ENCODE peak calls at places on chromosome 7, in ten cellular contexts. One of them, this sample, is unnamed.

GRCh38 chr7:97639036-97639435 is 92.8 kb upstream of the TAC1 start:
- DNase-seq in SK-N-SH: no peak
- DNase-seq in psoas muscle: no peak
- DNase-seq in CD4-positive, alpha-beta T cell: no peak
- DNase-seq in HCT116: no peak
- DNase-seq in H9: peak; percentile 29
- DNase-seq in A673: peak; percentile 51
- DNase-seq in A549: no peak
- DNase-seq in CD8-positive, alpha-beta T cell: no peak
- DNase-seq in endothelial cell of umbilical vein: no peak
- DNase-seq in this sample: no peak

GRCh38 chr7:47202146-47202768 is 379.7 kb downstream of the TNS3 start:
- DNase-seq in SK-N-SH: no peak
- DNase-seq in psoas muscle: no peak
- DNase-seq in CD4-positive, alpha-beta T cell: no peak
- DNase-seq in HCT116: no peak
- DNase-seq in H9: no peak
- DNase-seq in A673: no peak
- DNase-seq in A549: no peak
- DNase-seq in CD8-positive, alpha-beta T cell: no peak
- DNase-seq in endothelial cell of umbilical vein: no peak
- DNase-seq in this sample: no peak

GRCh38 chr7:47493971-47494370 is 87.9 kb downstream of the TNS3 start:
- DNase-seq in SK-N-SH: no peak
- DNase-seq in psoas muscle: no peak
- DNase-seq in CD4-positive, alpha-beta T cell: no peak
- DNase-seq in HCT116: no peak
- DNase-seq in H9: no peak
- DNase-seq in A673: no peak
- DNase-seq in A549: no peak
- DNase-seq in CD8-positive, alpha-beta T cell: no peak
- DNase-seq in endothelial cell of umbilical vein: no peak
- DNase-seq in this sample: no peak

GRCh38 chr7:91826377-91826776 is 54.1 kb downstream of the MTERF1 start:
- DNase-seq in SK-N-SH: no peak
- DNase-seq in psoas muscle: no peak
- DNase-seq in CD4-positive, alpha-beta T cell: no peak
- DNase-seq in HCT116: peak; percentile 22
- DNase-seq in H9: no peak
- DNase-seq in A673: peak; percentile 96
- DNase-seq in A549: no peak
- DNase-seq in CD8-positive, alpha-beta T cell: no peak
- DNase-seq in endothelial cell of umbilical vein: no peak
- DNase-seq in this sample: no peak

GRCh38 chr7:136034132-136034531 is 57.0 kb upstream of the MTPN start:
- DNase-seq in SK-N-SH: no peak
- DNase-seq in psoas muscle: no peak
- DNase-seq in CD4-positive, alpha-beta T cell: no peak
- DNase-seq in HCT116: no peak
- DNase-seq in H9: no peak
- DNase-seq in A673: no peak
- DNase-seq in A549: no peak
- DNase-seq in CD8-positive, alpha-beta T cell: no peak
- DNase-seq in endothelial cell of umbilical vein: no peak
- DNase-seq in this sample: no peak

GRCh38 chr7:137169282-137169698 is 174.2 kb downstream of the PTN start:
- DNase-seq in SK-N-SH: peak; percentile 83
- DNase-seq in psoas muscle: peak; percentile 13
- DNase-seq in CD4-positive, alpha-beta T cell: no peak
- DNase-seq in HCT116: no peak
- DNase-seq in H9: peak; percentile 83
- DNase-seq in A673: peak; percentile 75
- DNase-seq in A549: no peak
- DNase-seq in CD8-positive, alpha-beta T cell: no peak
- DNase-seq in endothelial cell of umbilical vein: peak; percentile 53
- DNase-seq in this sample: peak; percentile 62

GRCh38 chr7:128172963-128173362 is 68.1 kb upstream of the LEP start:
- DNase-seq in SK-N-SH: no peak
- DNase-seq in psoas muscle: no peak
- DNase-seq in CD4-positive, alpha-beta T cell: no peak
- DNase-seq in HCT116: no peak
- DNase-seq in H9: peak; percentile 11
- DNase-seq in A673: no peak
- DNase-seq in A549: no peak
- DNase-seq in CD8-positive, alpha-beta T cell: no peak
- DNase-seq in endothelial cell of umbilical vein: no peak
- DNase-seq in this sample: no peak

GRCh38 chr7:19798986-19799385 is 25.6 kb upstream of the TMEM196 start:
- DNase-seq in SK-N-SH: no peak
- DNase-seq in psoas muscle: no peak
- DNase-seq in CD4-positive, alpha-beta T cell: no peak
- DNase-seq in HCT116: no peak
- DNase-seq in H9: no peak
- DNase-seq in A673: no peak
- DNase-seq in A549: no peak
- DNase-seq in CD8-positive, alpha-beta T cell: no peak
- DNase-seq in endothelial cell of umbilical vein: no peak
- DNase-seq in this sample: no peak

GRCh38 chr7:43785425-43785824 is 26.9 kb downstream of the BLVRA start:
- DNase-seq in SK-N-SH: no peak
- DNase-seq in psoas muscle: no peak
- DNase-seq in CD4-positive, alpha-beta T cell: no peak
- DNase-seq in HCT116: no peak
- DNase-seq in H9: no peak
- DNase-seq in A673: no peak
- DNase-seq in A549: no peak
- DNase-seq in CD8-positive, alpha-beta T cell: no peak
- DNase-seq in endothelial cell of umbilical vein: no peak
- DNase-seq in this sample: no peak

GRCh38 chr7:65251851-65252620 is 121.6 kb upstream of the ZNF92 start:
- DNase-seq in SK-N-SH: peak; percentile 98
- DNase-seq in psoas muscle: peak; percentile 31
- DNase-seq in CD4-positive, alpha-beta T cell: no peak
- DNase-seq in HCT116: peak; percentile 71
- DNase-seq in H9: peak; percentile 97
- DNase-seq in A673: peak; percentile 63
- DNase-seq in A549: peak; percentile 63
- DNase-seq in CD8-positive, alpha-beta T cell: peak; percentile 28
- DNase-seq in endothelial cell of umbilical vein: peak; percentile 49
- DNase-seq in this sample: peak; percentile 68

GRCh38 chr7:108067844-108068243 is 62.3 kb downstream of the LAMB4 start:
- DNase-seq in SK-N-SH: no peak
- DNase-seq in psoas muscle: no peak
- DNase-seq in CD4-positive, alpha-beta T cell: no peak
- DNase-seq in HCT116: no peak
- DNase-seq in H9: no peak
- DNase-seq in A673: no peak
- DNase-seq in A549: no peak
- DNase-seq in CD8-positive, alpha-beta T cell: no peak
- DNase-seq in endothelial cell of umbilical vein: no peak
- DNase-seq in this sample: no peak

GRCh38 chr7:14275346-14275745 is 285.9 kb upstream of the ETV1 start:
- DNase-seq in SK-N-SH: no peak
- DNase-seq in psoas muscle: no peak
- DNase-seq in CD4-positive, alpha-beta T cell: no peak
- DNase-seq in HCT116: no peak
- DNase-seq in H9: no peak
- DNase-seq in A673: no peak
- DNase-seq in A549: no peak
- DNase-seq in CD8-positive, alpha-beta T cell: no peak
- DNase-seq in endothelial cell of umbilical vein: no peak
- DNase-seq in this sample: no peak

GRCh38 chr7:923108-924041 is 31.1 kb downstream of the ADAP1 start:
- DNase-seq in SK-N-SH: no peak
- DNase-seq in psoas muscle: peak; percentile 65
- DNase-seq in CD4-positive, alpha-beta T cell: peak; percentile 90
- DNase-seq in HCT116: no peak
- DNase-seq in H9: peak; percentile 72
- DNase-seq in A673: peak; percentile 60
- DNase-seq in A549: no peak
- DNase-seq in CD8-positive, alpha-beta T cell: peak; percentile 97
- DNase-seq in endothelial cell of umbilical vein: no peak
- DNase-seq in this sample: peak; percentile 30

GRCh38 chr7:50869108-50869716 is 86.5 kb upstream of the GRB10 start:
- DNase-seq in SK-N-SH: no peak
- DNase-seq in psoas muscle: peak; percentile 27
- DNase-seq in CD4-positive, alpha-beta T cell: no peak
- DNase-seq in HCT116: peak; percentile 10
- DNase-seq in H9: no peak
- DNase-seq in A673: no peak
- DNase-seq in A549: peak; percentile 55
- DNase-seq in CD8-positive, alpha-beta T cell: no peak
- DNase-seq in endothelial cell of umbilical vein: peak; percentile 47
- DNase-seq in this sample: no peak

GRCh38 chr7:35624299-35625186 is 70.4 kb downstream of the HERPUD2 start:
- DNase-seq in SK-N-SH: peak; percentile 76
- DNase-seq in psoas muscle: peak; percentile 17
- DNase-seq in CD4-positive, alpha-beta T cell: peak; percentile 38
- DNase-seq in HCT116: peak; percentile 23
- DNase-seq in H9: peak; percentile 76
- DNase-seq in A673: peak; percentile 84
- DNase-seq in A549: peak; percentile 63
- DNase-seq in CD8-positive, alpha-beta T cell: peak; percentile 31
- DNase-seq in endothelial cell of umbilical vein: peak; percentile 49
- DNase-seq in this sample: peak; percentile 62

GRCh38 chr7:155635817-155636216 is 8.6 kb upstream of the RBM33 start:
- DNase-seq in SK-N-SH: no peak
- DNase-seq in psoas muscle: no peak
- DNase-seq in CD4-positive, alpha-beta T cell: no peak
- DNase-seq in HCT116: no peak
- DNase-seq in H9: no peak
- DNase-seq in A673: no peak
- DNase-seq in A549: no peak
- DNase-seq in CD8-positive, alpha-beta T cell: no peak
- DNase-seq in endothelial cell of umbilical vein: no peak
- DNase-seq in this sample: no peak

GRCh38 chr7:155638366-155638765 is 6.1 kb upstream of the RBM33 start:
- DNase-seq in SK-N-SH: no peak
- DNase-seq in psoas muscle: no peak
- DNase-seq in CD4-positive, alpha-beta T cell: no peak
- DNase-seq in HCT116: no peak
- DNase-seq in H9: no peak
- DNase-seq in A673: no peak
- DNase-seq in A549: no peak
- DNase-seq in CD8-positive, alpha-beta T cell: no peak
- DNase-seq in endothelial cell of umbilical vein: no peak
- DNase-seq in this sample: no peak

GRCh38 chr7:155639958-155640520 is 4.4 kb upstream of the RBM33 start:
- DNase-seq in SK-N-SH: no peak
- DNase-seq in psoas muscle: no peak
- DNase-seq in CD4-positive, alpha-beta T cell: no peak
- DNase-seq in HCT116: no peak
- DNase-seq in H9: no peak
- DNase-seq in A673: no peak
- DNase-seq in A549: no peak
- DNase-seq in CD8-positive, alpha-beta T cell: no peak
- DNase-seq in endothelial cell of umbilical vein: no peak
- DNase-seq in this sample: no peak

GRCh38 chr7:155640629-155641028 is 3.8 kb upstream of the RBM33 start:
- DNase-seq in SK-N-SH: no peak
- DNase-seq in psoas muscle: no peak
- DNase-seq in CD4-positive, alpha-beta T cell: no peak
- DNase-seq in HCT116: no peak
- DNase-seq in H9: no peak
- DNase-seq in A673: no peak
- DNase-seq in A549: no peak
- DNase-seq in CD8-positive, alpha-beta T cell: no peak
- DNase-seq in endothelial cell of umbilical vein: no peak
- DNase-seq in this sample: no peak

GRCh38 chr7:155637155-155637554 is 7.3 kb upstream of the RBM33 start:
- DNase-seq in SK-N-SH: no peak
- DNase-seq in psoas muscle: no peak
- DNase-seq in CD4-positive, alpha-beta T cell: no peak
- DNase-seq in HCT116: no peak
- DNase-seq in H9: no peak
- DNase-seq in A673: no peak
- DNase-seq in A549: no peak
- DNase-seq in CD8-positive, alpha-beta T cell: no peak
- DNase-seq in endothelial cell of umbilical vein: no peak
- DNase-seq in this sample: no peak
- H3K9me3 ChIP-seq in SK-N-SH: peaks cover 20% of the 10 kb centered on the region
- H3K9me3 ChIP-seq in psoas muscle: no peaks in the 10 kb centered on the region
- H3K9me3 ChIP-seq in CD4-positive, alpha-beta T cell: peaks cover 7% of the 10 kb centered on the region
- H3K9me3 ChIP-seq in HCT116: no peaks in the 10 kb centered on the region
- H3K9me3 ChIP-seq in H9: peaks cover 34% of the 10 kb centered on the region
- H3K9me3 ChIP-seq in A673: peaks cover 58% of the 10 kb centered on the region
- H3K9me3 ChIP-seq in A549: peaks cover 71% of the 10 kb centered on the region
- H3K9me3 ChIP-seq in CD8-positive, alpha-beta T cell: no peaks in the 10 kb centered on the region
- H3K9me3 ChIP-seq in endothelial cell of umbilical vein: no peaks in the 10 kb centered on the region
- H3K9me3 ChIP-seq in this sample: peaks cover 13% of the 10 kb centered on the region

GRCh38 chr7:158371856-158372255 is 215.8 kb downstream of the PTPRN2 start:
- DNase-seq in SK-N-SH: no peak
- DNase-seq in psoas muscle: no peak
- DNase-seq in CD4-positive, alpha-beta T cell: no peak
- DNase-seq in HCT116: no peak
- DNase-seq in H9: no peak
- DNase-seq in A673: no peak
- DNase-seq in A549: no peak
- DNase-seq in CD8-positive, alpha-beta T cell: no peak
- DNase-seq in endothelial cell of umbilical vein: no peak
- DNase-seq in this sample: no peak
- H3K9me3 ChIP-seq in SK-N-SH: peaks cover 9% of the 10 kb centered on the region
- H3K9me3 ChIP-seq in psoas muscle: no peaks in the 10 kb centered on the region
- H3K9me3 ChIP-seq in CD4-positive, alpha-beta T cell: no peaks in the 10 kb centered on the region
- H3K9me3 ChIP-seq in HCT116: no peaks in the 10 kb centered on the region
- H3K9me3 ChIP-seq in H9: no peaks in the 10 kb centered on the region
- H3K9me3 ChIP-seq in A673: no peaks in the 10 kb centered on the region
- H3K9me3 ChIP-seq in A549: no peaks in the 10 kb centered on the region
- H3K9me3 ChIP-seq in CD8-positive, alpha-beta T cell: no peaks in the 10 kb centered on the region
- H3K9me3 ChIP-seq in endothelial cell of umbilical vein: peaks cover 5% of the 10 kb centered on the region
- H3K9me3 ChIP-seq in this sample: no peaks in the 10 kb centered on the region

GRCh38 chr7:148909560-148909959 is 25.5 kb upstream of the EZH2 start:
- DNase-seq in SK-N-SH: no peak
- DNase-seq in psoas muscle: no peak
- DNase-seq in CD4-positive, alpha-beta T cell: no peak
- DNase-seq in HCT116: no peak
- DNase-seq in H9: no peak
- DNase-seq in A673: no peak
- DNase-seq in A549: no peak
- DNase-seq in CD8-positive, alpha-beta T cell: no peak
- DNase-seq in endothelial cell of umbilical vein: no peak
- DNase-seq in this sample: no peak
- H3K9me3 ChIP-seq in SK-N-SH: no peaks in the 10 kb centered on the region
- H3K9me3 ChIP-seq in psoas muscle: no peaks in the 10 kb centered on the region
- H3K9me3 ChIP-seq in CD4-positive, alpha-beta T cell: no peaks in the 10 kb centered on the region
- H3K9me3 ChIP-seq in HCT116: no peaks in the 10 kb centered on the region
- H3K9me3 ChIP-seq in H9: no peaks in the 10 kb centered on the region
- H3K9me3 ChIP-seq in A673: no peaks in the 10 kb centered on the region
- H3K9me3 ChIP-seq in A549: no peaks in the 10 kb centered on the region
- H3K9me3 ChIP-seq in CD8-positive, alpha-beta T cell: no peaks in the 10 kb centered on the region
- H3K9me3 ChIP-seq in endothelial cell of umbilical vein: no peaks in the 10 kb centered on the region
- H3K9me3 ChIP-seq in this sample: no peaks in the 10 kb centered on the region

DNA sequence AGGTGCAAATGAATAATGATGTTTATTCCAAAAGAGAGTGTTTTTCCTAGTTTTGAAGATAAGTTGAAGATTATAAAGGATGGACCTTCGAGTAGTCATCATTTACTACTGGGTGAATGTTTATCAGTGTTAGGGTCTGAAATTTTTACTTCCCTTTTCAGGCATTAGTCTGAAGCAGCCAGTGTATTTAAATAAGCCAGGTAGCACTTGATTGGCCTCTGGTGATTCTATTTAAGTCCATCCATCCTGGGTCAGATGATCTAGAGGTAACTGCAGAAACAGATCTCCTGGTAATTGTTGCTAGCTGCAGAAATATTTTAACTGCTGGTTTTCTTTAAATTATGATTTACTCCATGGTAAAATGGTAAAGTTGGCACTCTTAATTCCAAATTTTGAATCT is 34.1 kb upstream of the AGR2 start:
- DNase-seq in SK-N-SH: no peak
- DNase-seq in psoas muscle: no peak
- DNase-seq in CD4-positive, alpha-beta T cell: no peak
- DNase-seq in HCT116: no peak
- DNase-seq in H9: no peak
- DNase-seq in A673: no peak
- DNase-seq in A549: no peak
- DNase-seq in CD8-positive, alpha-beta T cell: no peak
- DNase-seq in endothelial cell of umbilical vein: no peak
- DNase-seq in this sample: no peak
- H3K9me3 ChIP-seq in SK-N-SH: no peaks in the 10 kb centered on the region
- H3K9me3 ChIP-seq in psoas muscle: no peaks in the 10 kb centered on the region
- H3K9me3 ChIP-seq in CD4-positive, alpha-beta T cell: no peaks in the 10 kb centered on the region
- H3K9me3 ChIP-seq in HCT116: no peaks in the 10 kb centered on the region
- H3K9me3 ChIP-seq in H9: no peaks in the 10 kb centered on the region
- H3K9me3 ChIP-seq in A673: no peaks in the 10 kb centered on the region
- H3K9me3 ChIP-seq in A549: no peaks in the 10 kb centered on the region
- H3K9me3 ChIP-seq in CD8-positive, alpha-beta T cell: no peaks in the 10 kb centered on the region
- H3K9me3 ChIP-seq in endothelial cell of umbilical vein: no peaks in the 10 kb centered on the region
- H3K9me3 ChIP-seq in this sample: peaks cover 6% of the 10 kb centered on the region